ENCODE peak calls at places on chromosomes 4 and X, in ten cellular contexts. V is retina; E is substantia nigra; I is NCI-H1092; D is NCI-H1930; X is HEK293T; O is AG04450; J is adipocyte; U is left lung; H is stimulated activated CD8-positive, alpha-beta memory T cell treated with anti-CD3 and anti-CD28 coated beads, Interleukin-4, amount 100 ng/mL, for 24 hours. Q is an unnamed sample.

GRCh38 chr4:13893221-13893620 is 265.7 kb upstream of the BOD1L1 start:
- DNase-seq in J (no peak), X (no peak), I (no peak), U (no peak), D (no peak), V (no peak), E (no peak), H (no peak), O (no peak), Q (no peak)

GRCh38 chrX:13364230-13364629 is 44.4 kb upstream of the ATXN3L start:
- DNase-seq in H (no peak), U (no peak), D (no peak), E (no peak), I (no peak), O (no peak), J (no peak), X (no peak), V (no peak), Q (no peak)

GRCh38 chr4:89469512-89469911 is 161.9 kb upstream of the GPRIN3 start:
- DNase-seq in U (no peak), I (no peak), O (no peak), H (no peak), V (no peak), D (no peak), E (no peak), J (peak), X (no peak), Q (no peak)

GRCh38 chr4:26120098-26120795 is 200.6 kb upstream of the RBPJ start:
- DNase-seq in H (no peak), V (no peak), I (no peak), D (no peak), X (no peak), O (no peak), U (no peak), J (no peak), E (no peak), Q (no peak)

GRCh38 chr4:184769285-184769825 is 35.5 kb upstream of the CENPU start:
- DNase-seq in J (no peak), O (no peak), H (no peak), E (no peak), U (no peak), I (no peak), X (no peak), V (peak), D (no peak), Q (peak)

GRCh38 chr4:101284546-101284945 is 62.8 kb downstream of the PPP3CA start:
- DNase-seq in I (no peak), H (no peak), E (no peak), O (no peak), X (no peak), J (peak), V (no peak), D (no peak), U (no peak), Q (no peak)

GRCh38 chrX:10615931-10616780 is 4.2 kb downstream of the MID1 start:
- DNase-seq in D (no peak), J (peak), V (no peak), I (peak), E (peak), O (no peak), X (peak), U (no peak), H (no peak), Q (peak)

GRCh38 chrX:36909584-36909983 is 98.6 kb upstream of the FAM47C start:
- DNase-seq in O (no peak), J (peak), H (no peak), E (no peak), V (no peak), X (no peak), D (no peak), U (no peak), I (no peak), Q (no peak)

GRCh38 chrX:101430457-101431078 is 22.5 kb downstream of the HNRNPH2 start:
- DNase-seq in H (no peak), J (no peak), I (no peak), D (no peak), O (no peak), U (no peak), V (no peak), E (no peak), X (no peak), Q (no peak)

GRCh38 chrX:49230500-49231232 is 2.5 kb downstream of the CACNA1F start:
- DNase-seq in O (no peak), V (peak), U (peak), E (peak), X (no peak), H (peak), D (peak), I (no peak), J (no peak), Q (no peak)

GRCh38 chr4:151658959-151659593 is 101.7 kb downstream of the GATB start:
- DNase-seq in I (no peak), H (no peak), J (no peak), D (no peak), E (no peak), O (no peak), X (no peak), U (no peak), V (no peak), Q (no peak)

GRCh38 chr4:38823766-38824165 is 19.2 kb upstream of the TLR1 start:
- DNase-seq in E (no peak), H (no peak), J (no peak), V (no peak), X (no peak), D (no peak), U (no peak), I (no peak), O (no peak), Q (no peak)

Q was measured in D341Med.